ENCODE peak calls at places on chromosomes 12 and 14, in eight cellular contexts. One of them, this sample, is unnamed.

GRCh38 chr14:102908766-102909455 is 13.6 kb upstream of the AMN start:
- DNase-seq in fibroblast of mammary gland: no peak
- DNase-seq in stomach: no peak
- DNase-seq in B cell: peak
- DNase-seq in fibroblast of pulmonary artery: no peak
- DNase-seq in PC-9: no peak
- DNase-seq in omental fat pad: no peak
- DNase-seq in glutamatergic neuron: no peak
- DNase-seq in this sample: no peak

GRCh38 chr14:49593016-49593415 is 5.7 kb upstream of the LRR1 start:
- DNase-seq in fibroblast of mammary gland: no peak
- DNase-seq in stomach: no peak
- DNase-seq in B cell: no peak
- DNase-seq in fibroblast of pulmonary artery: peak
- DNase-seq in PC-9: no peak
- DNase-seq in omental fat pad: no peak
- DNase-seq in glutamatergic neuron: no peak
- DNase-seq in this sample: no peak

GRCh38 chr12:115710104-115710564 is 567.4 kb downstream of the MED13L start:
- DNase-seq in fibroblast of mammary gland: peak
- DNase-seq in stomach: no peak
- DNase-seq in B cell: no peak
- DNase-seq in fibroblast of pulmonary artery: peak
- DNase-seq in PC-9: no peak
- DNase-seq in omental fat pad: peak
- DNase-seq in glutamatergic neuron: no peak
- DNase-seq in this sample: peak

GRCh38 chr14:49945448-49946319 is 52.8 kb downstream of the ARF6 start:
- DNase-seq in fibroblast of mammary gland: no peak
- DNase-seq in stomach: no peak
- DNase-seq in B cell: no peak
- DNase-seq in fibroblast of pulmonary artery: no peak
- DNase-seq in PC-9: no peak
- DNase-seq in omental fat pad: no peak
- DNase-seq in glutamatergic neuron: no peak
- DNase-seq in this sample: no peak

GRCh38 chr12:13094349-13094748 is 9.1 kb downstream of the GSG1 start:
- DNase-seq in fibroblast of mammary gland: peak
- DNase-seq in stomach: no peak
- DNase-seq in B cell: no peak
- DNase-seq in fibroblast of pulmonary artery: peak
- DNase-seq in PC-9: peak
- DNase-seq in omental fat pad: no peak
- DNase-seq in glutamatergic neuron: no peak
- DNase-seq in this sample: peak

GRCh38 chr12:93363854-93364297 is 13.8 kb upstream of the NUDT4 start:
- DNase-seq in fibroblast of mammary gland: no peak
- DNase-seq in stomach: no peak
- DNase-seq in B cell: peak
- DNase-seq in fibroblast of pulmonary artery: no peak
- DNase-seq in PC-9: no peak
- DNase-seq in omental fat pad: no peak
- DNase-seq in glutamatergic neuron: no peak
- DNase-seq in this sample: no peak

GRCh38 chr12:90490355-90490754 is 464.6 kb downstream of the CCER1 start:
- DNase-seq in fibroblast of mammary gland: no peak
- DNase-seq in stomach: no peak
- DNase-seq in B cell: no peak
- DNase-seq in fibroblast of pulmonary artery: no peak
- DNase-seq in PC-9: no peak
- DNase-seq in omental fat pad: no peak
- DNase-seq in glutamatergic neuron: no peak
- DNase-seq in this sample: no peak

GRCh38 chr14:28577711-28578131 is 188.9 kb upstream of the FOXG1 start:
- DNase-seq in fibroblast of mammary gland: peak
- DNase-seq in stomach: no peak
- DNase-seq in B cell: no peak
- DNase-seq in fibroblast of pulmonary artery: peak
- DNase-seq in PC-9: no peak
- DNase-seq in omental fat pad: no peak
- DNase-seq in glutamatergic neuron: no peak
- DNase-seq in this sample: peak

GRCh38 chr12:131536337-131536736 is 174.6 kb upstream of the SFSWAP start:
- DNase-seq in fibroblast of mammary gland: no peak
- DNase-seq in stomach: no peak
- DNase-seq in B cell: no peak
- DNase-seq in fibroblast of pulmonary artery: no peak
- DNase-seq in PC-9: no peak
- DNase-seq in omental fat pad: no peak
- DNase-seq in glutamatergic neuron: no peak
- DNase-seq in this sample: no peak

GRCh38 chr14:33435911-33436310 is 497.2 kb downstream of the NPAS3 start:
- DNase-seq in fibroblast of mammary gland: peak
- DNase-seq in stomach: no peak
- DNase-seq in B cell: no peak
- DNase-seq in fibroblast of pulmonary artery: peak
- DNase-seq in PC-9: no peak
- DNase-seq in omental fat pad: no peak
- DNase-seq in glutamatergic neuron: no peak
- DNase-seq in this sample: peak

GRCh38 chr12:22377731-22378496 is 43.4 kb upstream of the ST8SIA1 start:
- DNase-seq in fibroblast of mammary gland: no peak
- DNase-seq in stomach: no peak
- DNase-seq in B cell: no peak
- DNase-seq in fibroblast of pulmonary artery: peak
- DNase-seq in PC-9: peak
- DNase-seq in omental fat pad: no peak
- DNase-seq in glutamatergic neuron: no peak
- DNase-seq in this sample: no peak

GRCh38 chr12:27434673-27435565 is 11.6 kb upstream of the SMCO2 start:
- DNase-seq in fibroblast of mammary gland: peak
- DNase-seq in stomach: no peak
- DNase-seq in B cell: peak
- DNase-seq in fibroblast of pulmonary artery: peak
- DNase-seq in PC-9: no peak
- DNase-seq in omental fat pad: no peak
- DNase-seq in glutamatergic neuron: no peak
- DNase-seq in this sample: peak

GRCh38 chr12:23830210-23830609 is 119.3 kb downstream of the SOX5 start:
- DNase-seq in fibroblast of mammary gland: no peak
- DNase-seq in stomach: no peak
- DNase-seq in B cell: no peak
- DNase-seq in fibroblast of pulmonary artery: no peak
- DNase-seq in PC-9: no peak
- DNase-seq in omental fat pad: no peak
- DNase-seq in glutamatergic neuron: no peak
- DNase-seq in this sample: no peak

GRCh38 chr14:106083082-106083481 is 556.7 kb downstream of the TMEM121 start:
- DNase-seq in fibroblast of mammary gland: no peak
- DNase-seq in stomach: no peak
- DNase-seq in B cell: no peak
- DNase-seq in fibroblast of pulmonary artery: no peak
- DNase-seq in PC-9: no peak
- DNase-seq in omental fat pad: no peak
- DNase-seq in glutamatergic neuron: no peak
- DNase-seq in this sample: peak

GRCh38 chr12:55727643-55728184 is 1.1 kb downstream of the CD63 start:
- DNase-seq in fibroblast of mammary gland: no peak
- DNase-seq in stomach: peak
- DNase-seq in B cell: no peak
- DNase-seq in fibroblast of pulmonary artery: peak
- DNase-seq in PC-9: peak
- DNase-seq in omental fat pad: peak
- DNase-seq in glutamatergic neuron: no peak
- DNase-seq in this sample: peak

GRCh38 chr12:68767191-68767590 is 21.2 kb downstream of the SLC35E3 start:
- DNase-seq in fibroblast of mammary gland: no peak
- DNase-seq in stomach: no peak
- DNase-seq in B cell: no peak
- DNase-seq in fibroblast of pulmonary artery: no peak
- DNase-seq in PC-9: no peak
- DNase-seq in omental fat pad: no peak
- DNase-seq in glutamatergic neuron: no peak
- DNase-seq in this sample: no peak

GRCh38 chr12:45587877-45588530 is 141.5 kb upstream of the ARID2 start:
- DNase-seq in fibroblast of mammary gland: no peak
- DNase-seq in stomach: peak
- DNase-seq in B cell: no peak
- DNase-seq in fibroblast of pulmonary artery: no peak
- DNase-seq in PC-9: no peak
- DNase-seq in omental fat pad: no peak
- DNase-seq in glutamatergic neuron: no peak
- DNase-seq in this sample: peak

GRCh38 chr14:91473046-91473445 is 37.1 kb downstream of the PPP4R3A start:
- DNase-seq in fibroblast of mammary gland: no peak
- DNase-seq in stomach: no peak
- DNase-seq in B cell: no peak
- DNase-seq in fibroblast of pulmonary artery: no peak
- DNase-seq in PC-9: no peak
- DNase-seq in omental fat pad: no peak
- DNase-seq in glutamatergic neuron: no peak
- DNase-seq in this sample: no peak

GRCh38 chr14:93072659-93073365 is 42.9 kb downstream of the ITPK1 start:
- DNase-seq in fibroblast of mammary gland: no peak
- DNase-seq in stomach: no peak
- DNase-seq in B cell: no peak
- DNase-seq in fibroblast of pulmonary artery: no peak
- DNase-seq in PC-9: peak
- DNase-seq in omental fat pad: no peak
- DNase-seq in glutamatergic neuron: no peak
- DNase-seq in this sample: no peak

DNA sequence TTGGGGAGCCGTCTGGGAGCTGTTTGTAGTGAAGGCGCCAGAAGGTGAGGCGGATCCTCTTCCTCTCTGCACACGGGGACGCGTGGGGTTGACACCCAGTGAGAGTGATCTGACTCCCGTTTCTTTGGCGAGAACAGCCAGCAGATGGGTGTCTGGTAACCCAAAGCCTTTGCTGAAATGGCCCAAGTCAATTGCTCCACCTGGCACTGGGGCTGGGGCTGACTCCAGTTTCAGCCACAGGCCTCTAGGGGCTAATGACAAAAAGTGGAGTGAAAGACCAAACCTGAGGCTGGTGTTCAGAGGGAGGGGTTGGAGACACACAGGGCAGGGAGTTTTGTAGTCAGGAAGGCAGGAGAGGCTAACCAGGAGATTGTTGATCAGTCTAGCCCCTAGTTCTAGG is 87.0 kb downstream of the FRMD6 start:
- DNase-seq in fibroblast of mammary gland: no peak
- DNase-seq in stomach: no peak
- DNase-seq in B cell: no peak
- DNase-seq in fibroblast of pulmonary artery: no peak
- DNase-seq in PC-9: no peak
- DNase-seq in omental fat pad: no peak
- DNase-seq in glutamatergic neuron: no peak
- DNase-seq in this sample: no peak
- TF ChIP-seq CTCF in fibroblast of mammary gland: no peak
- TF ChIP-seq CTCF in stomach: no peak
- TF ChIP-seq CTCF in B cell: no peak
- TF ChIP-seq CTCF in fibroblast of pulmonary artery: no peak
- TF ChIP-seq CTCF in PC-9: no peak
- TF ChIP-seq CTCF in omental fat pad: no peak
- TF ChIP-seq CTCF in glutamatergic neuron: no peak
- TF ChIP-seq CTCF in this sample: no peak

GRCh38 chr12:31931796-31932715 is 27.2 kb upstream of the RESF1 start:
- DNase-seq in fibroblast of mammary gland: no peak
- DNase-seq in stomach: no peak
- DNase-seq in B cell: no peak
- DNase-seq in fibroblast of pulmonary artery: no peak
- DNase-seq in PC-9: no peak
- DNase-seq in omental fat pad: no peak
- DNase-seq in glutamatergic neuron: no peak
- DNase-seq in this sample: no peak
- TF ChIP-seq CTCF in fibroblast of mammary gland: no peak
- TF ChIP-seq CTCF in stomach: no peak
- TF ChIP-seq CTCF in B cell: no peak
- TF ChIP-seq CTCF in fibroblast of pulmonary artery: no peak
- TF ChIP-seq CTCF in PC-9: no peak
- TF ChIP-seq CTCF in omental fat pad: no peak
- TF ChIP-seq CTCF in glutamatergic neuron: no peak
- TF ChIP-seq CTCF in this sample: no peak

DNA sequence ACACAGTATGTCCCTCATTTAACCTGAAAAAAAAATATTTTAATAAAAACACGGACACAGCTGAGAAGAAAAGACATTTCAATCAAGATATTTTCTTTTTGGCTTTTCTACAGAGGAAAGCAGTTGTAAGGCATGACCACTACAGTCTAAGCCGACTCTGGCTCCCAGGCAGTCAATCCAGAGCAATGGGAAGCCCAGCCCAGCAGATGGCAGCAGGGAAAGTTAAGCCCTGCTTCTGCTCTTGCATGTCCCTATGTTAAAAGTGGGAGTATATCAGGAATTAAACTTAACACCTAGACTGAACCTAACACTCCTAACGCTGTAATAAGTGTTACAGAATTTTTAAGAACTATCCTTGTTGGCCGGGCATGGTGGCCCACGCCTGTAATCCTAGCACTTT is 19.5 kb upstream of the HAL start:
- DNase-seq in fibroblast of mammary gland: peak
- DNase-seq in stomach: peak
- DNase-seq in B cell: no peak
- DNase-seq in fibroblast of pulmonary artery: peak
- DNase-seq in PC-9: no peak
- DNase-seq in omental fat pad: no peak
- DNase-seq in glutamatergic neuron: peak
- DNase-seq in this sample: peak
- TF ChIP-seq CTCF in fibroblast of mammary gland: peak
- TF ChIP-seq CTCF in stomach: no peak
- TF ChIP-seq CTCF in B cell: no peak
- TF ChIP-seq CTCF in fibroblast of pulmonary artery: peak
- TF ChIP-seq CTCF in PC-9: peak
- TF ChIP-seq CTCF in omental fat pad: no peak
- TF ChIP-seq CTCF in glutamatergic neuron: no peak
- TF ChIP-seq CTCF in this sample: peak

GRCh38 chr14:21672116-21672515 is 1.5 kb downstream of the OR4E1 start:
- DNase-seq in fibroblast of mammary gland: peak
- DNase-seq in stomach: no peak
- DNase-seq in B cell: no peak
- DNase-seq in fibroblast of pulmonary artery: peak
- DNase-seq in PC-9: no peak
- DNase-seq in omental fat pad: no peak
- DNase-seq in glutamatergic neuron: no peak
- DNase-seq in this sample: peak
- TF ChIP-seq CTCF in fibroblast of mammary gland: no peak
- TF ChIP-seq CTCF in stomach: no peak
- TF ChIP-seq CTCF in B cell: no peak
- TF ChIP-seq CTCF in fibroblast of pulmonary artery: no peak
- TF ChIP-seq CTCF in PC-9: no peak
- TF ChIP-seq CTCF in omental fat pad: no peak
- TF ChIP-seq CTCF in glutamatergic neuron: no peak
- TF ChIP-seq CTCF in this sample: no peak

DNA sequence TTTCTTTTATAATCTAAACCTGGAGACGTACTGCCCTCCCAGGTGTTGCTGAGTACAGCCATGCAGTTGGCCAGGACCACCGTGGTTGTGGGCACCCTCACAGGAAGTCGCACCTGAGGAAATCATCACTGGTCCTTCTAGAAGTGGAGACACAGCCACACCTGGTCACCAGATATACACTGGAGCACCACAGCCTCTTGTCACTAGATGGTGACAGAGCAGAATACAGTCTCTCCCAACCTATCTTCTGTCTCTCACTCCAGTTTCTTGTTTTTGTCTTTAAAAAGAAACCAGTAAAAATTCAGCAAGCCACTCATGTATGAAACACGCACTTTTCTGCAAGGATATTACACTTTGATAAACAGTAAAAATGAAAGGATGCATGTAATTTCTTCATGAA is 43.1 kb upstream of the GPHB5 start:
- DNase-seq in fibroblast of mammary gland: no peak
- DNase-seq in stomach: no peak
- DNase-seq in B cell: no peak
- DNase-seq in fibroblast of pulmonary artery: no peak
- DNase-seq in PC-9: no peak
- DNase-seq in omental fat pad: no peak
- DNase-seq in glutamatergic neuron: no peak
- DNase-seq in this sample: no peak
- TF ChIP-seq CTCF in fibroblast of mammary gland: no peak
- TF ChIP-seq CTCF in stomach: no peak
- TF ChIP-seq CTCF in B cell: no peak
- TF ChIP-seq CTCF in fibroblast of pulmonary artery: no peak
- TF ChIP-seq CTCF in PC-9: no peak
- TF ChIP-seq CTCF in omental fat pad: no peak
- TF ChIP-seq CTCF in glutamatergic neuron: no peak
- TF ChIP-seq CTCF in this sample: no peak

This sample was measured in MCF 10A.